ENCODE peak calls at places on chromosomes 7 and 10, in eight cellular contexts. One of them, this sample, is unnamed.

GRCh38 chr7:81672872-81673271 is 97.0 kb downstream of the HGF start:
- DNase-seq in HCT116: no peak
- DNase-seq in SK-N-SH: no peak
- DNase-seq in HepG2: no peak
- DNase-seq in K562: no peak
- DNase-seq in A549: no peak
- DNase-seq in GM12878: no peak
- DNase-seq in H1: no peak
- DNase-seq in this sample: no peak

GRCh38 chr10:112622786-112623185 is 175.8 kb downstream of the VTI1A start:
- DNase-seq in HCT116: no peak
- DNase-seq in SK-N-SH: no peak
- DNase-seq in HepG2: no peak
- DNase-seq in K562: no peak
- DNase-seq in A549: no peak
- DNase-seq in GM12878: no peak
- DNase-seq in H1: no peak
- DNase-seq in this sample: no peak

GRCh38 chr10:14353291-14353913 is 22.7 kb upstream of the FRMD4A start:
- DNase-seq in HCT116: no peak
- DNase-seq in SK-N-SH: no peak
- DNase-seq in HepG2: no peak
- DNase-seq in K562: no peak
- DNase-seq in A549: no peak
- DNase-seq in GM12878: no peak
- DNase-seq in H1: no peak
- DNase-seq in this sample: no peak

GRCh38 chr7:105268511-105269392 is 120.0 kb downstream of the SRPK2 start:
- DNase-seq in HCT116: no peak
- DNase-seq in SK-N-SH: peak
- DNase-seq in HepG2: peak
- DNase-seq in K562: no peak
- DNase-seq in A549: peak
- DNase-seq in GM12878: no peak
- DNase-seq in H1: no peak
- DNase-seq in this sample: peak

GRCh38 chr7:99137418-99138180 is 6.3 kb downstream of the SMURF1 start:
- DNase-seq in HCT116: no peak
- DNase-seq in SK-N-SH: peak
- DNase-seq in HepG2: no peak
- DNase-seq in K562: no peak
- DNase-seq in A549: peak
- DNase-seq in GM12878: no peak
- DNase-seq in H1: peak
- DNase-seq in this sample: no peak

GRCh38 chr10:129277804-129278203 is 189.2 kb upstream of the MGMT start:
- DNase-seq in HCT116: no peak
- DNase-seq in SK-N-SH: no peak
- DNase-seq in HepG2: no peak
- DNase-seq in K562: no peak
- DNase-seq in A549: no peak
- DNase-seq in GM12878: no peak
- DNase-seq in H1: no peak
- DNase-seq in this sample: no peak

GRCh38 chr7:21996641-21997040 is 50.9 kb upstream of the CDCA7L start:
- DNase-seq in HCT116: no peak
- DNase-seq in SK-N-SH: no peak
- DNase-seq in HepG2: no peak
- DNase-seq in K562: no peak
- DNase-seq in A549: no peak
- DNase-seq in GM12878: no peak
- DNase-seq in H1: no peak
- DNase-seq in this sample: peak

GRCh38 chr7:122675011-122675410 is 23.9 kb downstream of the RNF133 start:
- DNase-seq in HCT116: no peak
- DNase-seq in SK-N-SH: no peak
- DNase-seq in HepG2: no peak
- DNase-seq in K562: no peak
- DNase-seq in A549: no peak
- DNase-seq in GM12878: no peak
- DNase-seq in H1: no peak
- DNase-seq in this sample: no peak

GRCh38 chr10:69090687-69091450 is 3.0 kb downstream of the SRGN start:
- DNase-seq in HCT116: no peak
- DNase-seq in SK-N-SH: no peak
- DNase-seq in HepG2: no peak
- DNase-seq in K562: no peak
- DNase-seq in A549: no peak
- DNase-seq in GM12878: no peak
- DNase-seq in H1: no peak
- DNase-seq in this sample: peak

GRCh38 chr10:77592946-77593636 is 44.5 kb downstream of the KCNMA1 start:
- DNase-seq in HCT116: peak
- DNase-seq in SK-N-SH: no peak
- DNase-seq in HepG2: no peak
- DNase-seq in K562: no peak
- DNase-seq in A549: peak
- DNase-seq in GM12878: no peak
- DNase-seq in H1: no peak
- DNase-seq in this sample: peak

GRCh38 chr7:105689093-105689819 is 108.0 kb upstream of the EFCAB10 start:
- DNase-seq in HCT116: no peak
- DNase-seq in SK-N-SH: peak
- DNase-seq in HepG2: no peak
- DNase-seq in K562: no peak
- DNase-seq in A549: no peak
- DNase-seq in GM12878: no peak
- DNase-seq in H1: peak
- DNase-seq in this sample: no peak

GRCh38 chr7:83326223-83326622 is 163.5 kb upstream of the PCLO start:
- DNase-seq in HCT116: no peak
- DNase-seq in SK-N-SH: no peak
- DNase-seq in HepG2: no peak
- DNase-seq in K562: no peak
- DNase-seq in A549: no peak
- DNase-seq in GM12878: no peak
- DNase-seq in H1: no peak
- DNase-seq in this sample: no peak

GRCh38 chr7:141649865-141650499 is 52.0 kb downstream of the DENND11 start:
- DNase-seq in HCT116: peak
- DNase-seq in SK-N-SH: peak
- DNase-seq in HepG2: peak
- DNase-seq in K562: peak
- DNase-seq in A549: peak
- DNase-seq in GM12878: peak
- DNase-seq in H1: peak
- DNase-seq in this sample: peak

GRCh38 chr7:26083113-26083512 is 68.9 kb upstream of the NFE2L3 start:
- DNase-seq in HCT116: no peak
- DNase-seq in SK-N-SH: no peak
- DNase-seq in HepG2: no peak
- DNase-seq in K562: no peak
- DNase-seq in A549: no peak
- DNase-seq in GM12878: no peak
- DNase-seq in H1: no peak
- DNase-seq in this sample: no peak
- TF ChIP-seq MAX in HCT116: no peak
- TF ChIP-seq MAX in SK-N-SH: no peak
- TF ChIP-seq MAX in HepG2: no peak
- TF ChIP-seq MAX in K562: no peak
- TF ChIP-seq MAX in A549: no peak
- TF ChIP-seq MAX in GM12878: no peak
- TF ChIP-seq MAX in H1: no peak
- TF ChIP-seq MAX in this sample: no peak

DNA sequence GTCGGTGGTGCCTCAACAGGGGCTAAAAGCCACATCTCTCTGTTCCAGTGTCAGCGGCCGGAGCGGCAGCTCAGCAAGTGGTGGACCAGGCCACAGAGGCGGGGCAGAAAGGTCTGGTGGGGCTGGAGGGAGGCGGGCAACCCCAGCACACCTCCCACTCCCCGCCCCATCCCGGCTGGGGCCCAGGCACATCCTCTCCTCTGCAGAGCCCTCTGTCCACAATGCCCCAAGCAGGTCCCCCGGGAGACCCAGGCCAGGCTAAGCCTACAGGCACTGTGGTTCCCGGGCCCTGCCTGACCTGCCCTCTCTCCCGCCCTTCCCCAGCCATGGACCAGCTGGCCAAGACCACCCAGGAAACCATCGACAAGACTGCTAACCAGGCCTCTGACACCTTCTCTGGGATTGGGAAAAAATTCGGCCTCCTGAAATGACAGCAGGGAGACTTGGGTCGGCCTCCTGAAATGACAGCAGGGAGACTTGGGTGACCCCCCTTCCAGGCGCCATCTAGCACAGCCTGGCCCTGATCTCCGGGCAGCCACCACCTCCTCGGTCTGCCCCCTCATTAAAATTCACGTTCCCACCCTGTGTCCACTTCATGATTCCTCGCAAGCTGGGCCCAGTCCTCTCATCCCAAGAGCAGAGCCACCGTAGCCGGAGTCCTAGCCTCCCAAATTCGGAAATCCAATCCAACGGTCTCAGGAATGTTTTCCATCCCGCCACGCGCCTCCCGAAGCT is 2.0 kb downstream of the ADIRF start:
- DNase-seq in HCT116: peak
- DNase-seq in SK-N-SH: no peak
- DNase-seq in HepG2: no peak
- DNase-seq in K562: no peak
- DNase-seq in A549: no peak
- DNase-seq in GM12878: no peak
- DNase-seq in H1: no peak
- DNase-seq in this sample: no peak
- H3K27ac ChIP-seq in HCT116: peak
- H3K27ac ChIP-seq in SK-N-SH: no peak
- H3K27ac ChIP-seq in HepG2: no peak
- H3K27ac ChIP-seq in K562: no peak
- H3K27ac ChIP-seq in A549: peak
- H3K27ac ChIP-seq in GM12878: peak
- H3K27ac ChIP-seq in H1: no peak
- H3K27ac ChIP-seq in this sample: peak

DNA sequence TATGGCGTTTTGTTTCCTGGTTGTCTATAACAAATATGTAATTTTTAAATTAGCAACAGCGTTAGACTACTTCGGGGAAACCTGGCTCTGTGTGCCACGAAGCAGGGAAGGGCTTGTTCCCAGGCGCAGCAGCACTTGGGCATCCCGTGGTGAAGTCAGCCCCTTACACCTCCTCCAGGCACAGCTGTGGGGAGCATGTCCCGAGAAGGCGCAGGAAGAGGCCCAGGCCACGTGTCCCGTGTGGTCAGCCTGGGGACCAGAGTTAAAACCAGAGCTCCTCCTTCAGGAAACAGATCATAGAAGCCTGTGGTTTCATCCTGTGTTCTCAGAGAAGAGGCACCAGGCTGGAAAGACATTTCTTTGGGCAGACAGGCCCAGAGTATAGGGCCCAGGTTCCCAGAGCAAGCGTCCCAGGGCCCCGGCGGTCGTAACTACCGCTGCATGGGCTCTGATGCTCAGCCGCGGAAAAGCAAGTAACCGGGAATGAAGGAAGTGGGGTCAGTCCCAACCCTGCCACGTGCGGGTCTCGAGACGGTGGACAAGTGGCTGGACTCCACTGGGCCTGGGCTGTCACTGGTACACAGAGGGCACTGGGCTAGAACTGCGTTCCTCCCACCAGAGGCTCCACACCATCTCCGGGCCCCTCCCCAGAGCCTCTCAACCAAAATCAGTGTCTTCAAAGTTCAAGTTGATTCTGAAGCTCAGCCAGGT is 7.1 kb downstream of the NUDT1 start:
- DNase-seq in HCT116: no peak
- DNase-seq in SK-N-SH: peak
- DNase-seq in HepG2: no peak
- DNase-seq in K562: no peak
- DNase-seq in A549: peak
- DNase-seq in GM12878: peak
- DNase-seq in H1: no peak
- DNase-seq in this sample: peak
- TF ChIP-seq CTCF in HCT116: no peak
- TF ChIP-seq CTCF in SK-N-SH: peak
- TF ChIP-seq CTCF in HepG2: no peak
- TF ChIP-seq CTCF in K562: no peak
- TF ChIP-seq CTCF in A549: no peak
- TF ChIP-seq CTCF in GM12878: no peak
- TF ChIP-seq CTCF in H1: no peak
- TF ChIP-seq CTCF in this sample: no peak

DNA sequence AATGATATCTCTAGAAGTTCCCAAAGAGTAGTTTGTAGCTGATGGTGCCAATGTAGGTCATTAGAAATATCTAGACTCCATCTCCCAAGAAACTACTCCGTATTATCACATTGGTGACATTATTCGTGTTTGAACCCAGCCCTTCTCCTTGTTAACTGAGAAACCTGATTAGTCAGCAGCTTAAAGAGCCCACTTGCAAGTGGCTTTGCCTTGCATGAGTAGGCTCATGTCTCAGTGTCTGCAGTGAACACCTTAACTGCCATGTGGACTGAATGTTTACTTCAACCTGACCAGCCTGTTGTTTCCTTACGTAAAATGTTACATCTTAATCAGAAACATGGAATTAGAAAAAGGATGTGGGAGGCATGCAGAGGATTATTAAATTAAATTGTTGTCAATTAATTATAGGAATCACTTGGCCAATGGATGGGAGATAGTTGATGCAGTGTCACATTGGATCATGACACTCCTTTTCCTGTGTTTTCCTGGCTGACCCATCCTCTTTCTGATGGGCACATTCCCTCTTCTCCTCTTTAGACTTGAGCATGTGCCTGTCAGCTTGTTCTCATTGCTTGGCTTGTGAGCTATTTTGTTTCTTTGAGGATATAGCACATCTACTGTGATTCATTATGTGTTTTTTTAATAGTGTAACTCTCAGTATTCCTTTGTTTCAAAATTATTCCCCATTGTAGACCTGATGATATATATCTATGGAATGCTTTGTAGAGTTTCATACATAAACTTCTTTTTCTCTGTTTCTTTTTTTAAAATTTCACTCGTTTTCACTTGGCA is 18.0 kb downstream of the STARD3NL start:
- DNase-seq in HCT116: no peak
- DNase-seq in SK-N-SH: no peak
- DNase-seq in HepG2: no peak
- DNase-seq in K562: no peak
- DNase-seq in A549: peak
- DNase-seq in GM12878: no peak
- DNase-seq in H1: no peak
- DNase-seq in this sample: peak
- TF ChIP-seq MAX in HCT116: no peak
- TF ChIP-seq MAX in SK-N-SH: peak
- TF ChIP-seq MAX in HepG2: no peak
- TF ChIP-seq MAX in K562: no peak
- TF ChIP-seq MAX in A549: peak
- TF ChIP-seq MAX in GM12878: no peak
- TF ChIP-seq MAX in H1: no peak
- TF ChIP-seq MAX in this sample: no peak